ENCODE peak calls at places on chromosomes 13 and 19, in six cellular contexts. One of them, this sample, is unnamed.

GRCh38 chr19:4910594-4911273 is 1.4 kb downstream of the UHRF1 start:
- DNase-seq in omental fat pad: no peak
- DNase-seq in RWPE2: no peak
- DNase-seq in T follicular helper cell: no peak
- DNase-seq in AG04450: no peak
- DNase-seq in lung: no peak
- DNase-seq in this sample: peak

GRCh38 chr13:46648166-46648607 is 95.2 kb downstream of the LRCH1 start:
- DNase-seq in omental fat pad: no peak
- DNase-seq in RWPE2: no peak
- DNase-seq in T follicular helper cell: no peak
- DNase-seq in AG04450: no peak
- DNase-seq in lung: no peak
- DNase-seq in this sample: no peak

GRCh38 chr13:110520431-110521295 is 40.9 kb downstream of the RAB20 start:
- DNase-seq in omental fat pad: peak
- DNase-seq in RWPE2: no peak
- DNase-seq in T follicular helper cell: no peak
- DNase-seq in AG04450: peak
- DNase-seq in lung: peak
- DNase-seq in this sample: peak

GRCh38 chr19:11264452-11265176 is 2.3 kb upstream of the DOCK6 start:
- DNase-seq in omental fat pad: no peak
- DNase-seq in RWPE2: peak
- DNase-seq in T follicular helper cell: no peak
- DNase-seq in AG04450: no peak
- DNase-seq in lung: peak
- DNase-seq in this sample: no peak

GRCh38 chr19:18541992-18542935 is 1.1 kb downstream of the FKBP8 start:
- DNase-seq in omental fat pad: no peak
- DNase-seq in RWPE2: no peak
- DNase-seq in T follicular helper cell: no peak
- DNase-seq in AG04450: no peak
- DNase-seq in lung: no peak
- DNase-seq in this sample: no peak

GRCh38 chr13:111598751-111599150 is 278.3 kb downstream of the TEX29 start:
- DNase-seq in omental fat pad: no peak
- DNase-seq in RWPE2: no peak
- DNase-seq in T follicular helper cell: no peak
- DNase-seq in AG04450: no peak
- DNase-seq in lung: no peak
- DNase-seq in this sample: no peak

GRCh38 chr19:5434970-5435641 is 20.1 kb upstream of the ZNRF4 start:
- DNase-seq in omental fat pad: no peak
- DNase-seq in RWPE2: no peak
- DNase-seq in T follicular helper cell: no peak
- DNase-seq in AG04450: peak
- DNase-seq in lung: no peak
- DNase-seq in this sample: no peak

GRCh38 chr19:7775761-7776160 is 12.7 kb downstream of the CLEC4M start:
- DNase-seq in omental fat pad: no peak
- DNase-seq in RWPE2: no peak
- DNase-seq in T follicular helper cell: no peak
- DNase-seq in AG04450: no peak
- DNase-seq in lung: no peak
- DNase-seq in this sample: no peak

GRCh38 chr13:41668130-41668757 is 210.9 kb downstream of the RGCC start:
- DNase-seq in omental fat pad: no peak
- DNase-seq in RWPE2: no peak
- DNase-seq in T follicular helper cell: peak
- DNase-seq in AG04450: peak
- DNase-seq in lung: peak
- DNase-seq in this sample: peak

This sample was measured in KBM-7.